ENCODE peak calls at places on chromosomes 3 and 15, in ten cellular contexts. T is suprapubic skin, K is tibial artery, Y is transverse colon, Z is colonic mucosa, D is GM23338, A is cardiac fibroblast, N is fibroblast of lung, U is left ventricle myocardium inferior, J is choroid plexus epithelial cell. Q is an unnamed sample.

GRCh38 chr3:176920806-176921205 is 276.5 kb downstream of the TBL1XR1 start:
- DNase-seq in T (no peak), K (no peak), Y (no peak), Z (no peak), D (no peak), A (no peak), N (no peak), U (no peak), J (no peak), Q (no peak)

GRCh38 chr3:29012011-29012410 is 268.9 kb upstream of the RBMS3 start:
- DNase-seq in T (no peak), K (no peak), Y (no peak), Z (no peak), D (no peak), A (no peak), N (peak; percentile 7), U (no peak), J (no peak), Q (no peak)

GRCh38 chr3:106317141-106318055 is 448.6 kb upstream of the CBLB start:
- DNase-seq in T (no peak), K (no peak), Y (no peak), Z (no peak), D (no peak), A (no peak), N (no peak), U (no peak), J (no peak), Q (no peak)

GRCh38 chr3:177744873-177745646 is 547.8 kb upstream of the TBL1XR1 start:
- DNase-seq in T (no peak), K (no peak), Y (no peak), Z (no peak), D (no peak), A (peak; percentile 85), N (peak; percentile 97), U (peak; percentile 20), J (peak; percentile 69), Q (no peak)

GRCh38 chr15:27250223-27250622 is 279.2 kb downstream of the GABRG3 start:
- DNase-seq in T (no peak), K (no peak), Y (no peak), Z (no peak), D (no peak), A (no peak), N (no peak), U (no peak), J (no peak), Q (no peak)

GRCh38 chr3:151154566-151154965 is 48.5 kb downstream of the GPR171 start:
- DNase-seq in T (no peak), K (no peak), Y (no peak), Z (no peak), D (no peak), A (no peak), N (no peak), U (no peak), J (no peak), Q (no peak)

GRCh38 chr15:59165726-59166125 is 40.9 kb upstream of the LDHAL6B start:
- DNase-seq in T (no peak), K (no peak), Y (no peak), Z (no peak), D (no peak), A (no peak), N (peak; percentile 41), U (no peak), J (peak; percentile 57), Q (no peak)

GRCh38 chr15:40093224-40093842 is 15.3 kb downstream of the BMF start:
- DNase-seq in T (no peak), K (no peak), Y (no peak), Z (peak; percentile 57), D (peak; percentile 34), A (no peak), N (no peak), U (no peak), J (no peak), Q (no peak)

GRCh38 chr3:168123211-168124173 is 27.8 kb upstream of the GOLIM4 start:
- DNase-seq in T (no peak), K (no peak), Y (no peak), Z (no peak), D (no peak), A (peak; percentile 20), N (peak; percentile 23), U (no peak), J (no peak), Q (no peak)

DNA sequence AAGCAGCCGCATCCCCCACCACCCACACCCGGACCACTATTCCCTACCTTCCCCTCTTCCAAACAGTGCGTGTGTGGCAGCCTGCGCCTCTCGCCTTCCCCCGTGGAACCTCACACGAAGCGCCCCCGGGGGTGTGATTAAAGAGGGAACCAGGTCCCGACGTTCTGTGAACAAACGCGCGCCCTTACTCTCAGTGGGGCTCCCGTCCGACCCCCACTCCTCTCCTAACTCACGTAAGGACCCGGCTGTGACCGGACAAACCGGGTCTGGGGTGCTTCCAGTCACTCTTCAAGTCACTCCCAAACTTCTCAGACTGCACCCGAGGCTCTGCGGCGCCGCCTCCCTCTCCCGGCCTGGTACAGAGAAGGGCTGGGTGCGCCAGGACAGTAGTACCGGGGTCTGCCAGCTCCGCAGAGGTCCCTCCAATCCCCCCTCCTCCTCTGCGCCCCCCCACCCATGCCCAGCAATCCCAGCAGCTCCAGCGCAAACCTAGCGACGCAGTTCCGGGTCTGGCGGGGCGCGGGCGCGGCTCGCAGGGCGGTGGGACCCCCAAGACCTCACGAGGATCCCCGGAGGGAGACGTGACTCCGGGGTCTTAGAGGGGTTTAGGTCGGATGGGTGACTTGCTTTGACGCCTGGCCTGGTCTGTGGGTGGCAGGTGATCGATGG is 574 bp downstream of the DUOXA1 start:
- DNase-seq in T (no peak), K (no peak), Y (no peak), Z (no peak), D (peak; percentile 39), A (no peak), N (no peak), U (no peak), J (no peak), Q (no peak)
- H3K4me3 ChIP-seq in T (peak overlapping the region; percentile 58), K (peak overlapping the region; percentile 22), Y (peak overlapping the region; percentile 38), Z (peak overlapping the region; percentile 22), D (peak overlapping the region; percentile 63), A (no peak overlapping the region), N (no peak overlapping the region), U (peak overlapping the region; percentile 63), J (no peak overlapping the region), Q (peak overlapping the region; percentile 5)

DNA sequence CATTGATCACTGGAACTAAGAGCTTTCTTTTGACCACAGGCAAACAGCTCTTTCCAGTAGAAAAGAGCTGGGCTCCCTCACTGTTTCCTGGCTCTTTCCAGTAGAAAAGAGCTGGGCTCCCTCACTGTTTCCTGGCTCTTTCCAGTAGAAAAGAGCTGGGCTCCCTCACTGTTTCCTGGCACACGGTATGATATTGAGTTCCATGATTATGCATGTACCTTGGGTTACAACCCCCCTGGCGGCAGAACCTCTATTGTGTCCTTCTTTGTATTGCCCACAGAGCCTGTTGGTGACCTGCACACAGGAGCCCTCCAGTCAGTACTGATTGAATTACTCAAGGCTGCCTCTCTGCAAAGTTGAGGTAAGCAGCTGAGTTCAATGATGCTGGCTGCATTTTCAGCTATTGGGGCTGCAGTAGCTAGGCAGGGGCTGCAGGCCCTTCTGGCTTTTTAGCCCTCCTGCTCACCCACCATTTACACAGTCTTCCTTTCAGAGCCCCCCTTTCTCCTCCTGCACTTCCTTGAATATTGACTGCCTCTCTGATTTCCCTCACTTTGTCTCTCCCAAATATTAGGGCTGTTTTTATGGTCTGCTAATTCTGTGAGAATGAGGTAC is 10.2 kb downstream of the ACKR2 start:
- DNase-seq in T (no peak), K (no peak), Y (peak; percentile 59), Z (peak; percentile 63), D (peak; percentile 67), A (no peak), N (no peak), U (no peak), J (no peak), Q (no peak)
- TF ChIP-seq CTCF in T (no peak), K (no peak), Y (peak; percentile 53), Z (no peak), D (no peak), A (no peak), N (no peak), U (no peak), J (no peak), Q (no peak)

GRCh38 chr15:92654662-92655061 is 913 bp downstream of the FAM174B start:
- DNase-seq in T (no peak), K (no peak), Y (no peak), Z (no peak), D (no peak), A (no peak), N (no peak), U (no peak), J (no peak), Q (no peak)
- H3K4me3 ChIP-seq in T (peak overlapping the region; percentile 57), K (peak overlapping the region; percentile 54), Y (peak overlapping the region; percentile 58), Z (peak overlapping the region; percentile 57), D (peak overlapping the region; percentile 63), A (no peak overlapping the region), N (no peak overlapping the region), U (peak overlapping the region; percentile 76), J (no peak overlapping the region), Q (peak overlapping the region; percentile 53)

GRCh38 chr3:46031269-46031668 is 4.0 kb upstream of the XCR1 start:
- DNase-seq in T (no peak), K (no peak), Y (no peak), Z (no peak), D (no peak), A (no peak), N (no peak), U (no peak), J (no peak), Q (no peak)

GRCh38 chr3:46031747-46032146 is 4.5 kb upstream of the XCR1 start:
- DNase-seq in T (no peak), K (no peak), Y (no peak), Z (no peak), D (no peak), A (no peak), N (no peak), U (no peak), J (no peak), Q (no peak)

GRCh38 chr3:46030626-46031025 is 3.3 kb upstream of the XCR1 start:
- DNase-seq in T (no peak), K (no peak), Y (no peak), Z (no peak), D (no peak), A (no peak), N (no peak), U (no peak), J (no peak), Q (no peak)

GRCh38 chr3:46027736-46028397 is 584 bp upstream of the XCR1 start:
- DNase-seq in T (no peak), K (no peak), Y (no peak), Z (no peak), D (peak; percentile 28), A (no peak), N (no peak), U (no peak), J (no peak), Q (no peak)

GRCh38 chr3:46029953-46030543 is 2.8 kb upstream of the XCR1 start:
- DNase-seq in T (no peak), K (no peak), Y (no peak), Z (no peak), D (no peak), A (no peak), N (no peak), U (no peak), J (no peak), Q (no peak)
- TF ChIP-seq CTCF in T (no peak), K (no peak), Y (no peak), Z (no peak), D (no peak), A (no peak), N (no peak), U (no peak), J (no peak), Q (no peak)

GRCh38 chr3:129424185-129424841 is 4.1 kb downstream of the EFCAB12 start:
- DNase-seq in T (peak; percentile 44), K (no peak), Y (peak; percentile 35), Z (no peak), D (no peak), A (peak; percentile 53), N (no peak), U (no peak), J (peak; percentile 73), Q (no peak)
- H3K4me3 ChIP-seq in T (no peak overlapping the region), K (no peak overlapping the region), Y (no peak overlapping the region), Z (no peak overlapping the region), D (peak overlapping the region; percentile 14), A (no peak overlapping the region), N (no peak overlapping the region), U (no peak overlapping the region), J (no peak overlapping the region), Q (no peak overlapping the region)